ENCODE peak calls at places on chromosomes 3 and 15, in six cellular contexts. W is GDM1; N is NCI-H1694; V is AG08396; F is cerebellar cortex; R is CD8-positive, alpha-beta memory T cell. K is an unnamed sample.

GRCh38 chr15:79640206-79640605 is 208.1 kb downstream of the MINAR1 start:
- DNase-seq in W (no peak), N (no peak), V (peak), F (no peak), R (no peak), K (peak)

GRCh38 chr3:97432914-97433313 is 331.6 kb upstream of the ARL6 start:
- DNase-seq in W (no peak), N (no peak), V (no peak), F (no peak), R (no peak), K (no peak)

GRCh38 chr3:187735383-187735782 is 9.9 kb downstream of the BCL6 start:
- DNase-seq in W (no peak), N (no peak), V (no peak), F (no peak), R (no peak), K (peak)

GRCh38 chr3:54578417-54578816 is 349.4 kb downstream of the LRTM1 start:
- DNase-seq in W (no peak), N (peak), V (no peak), F (peak), R (no peak), K (no peak)

GRCh38 chr3:153445817-153446216 is 283.8 kb downstream of the RAP2B start:
- DNase-seq in W (no peak), N (no peak), V (no peak), F (no peak), R (no peak), K (no peak)

GRCh38 chr3:184227481-184227935 is 1.9 kb upstream of the VWA5B2 start:
- DNase-seq in W (peak), N (peak), V (peak), F (peak), R (peak), K (peak)

GRCh38 chr3:19346734-19347133 is 198.4 kb downstream of the KCNH8 start:
- DNase-seq in W (no peak), N (no peak), V (no peak), F (no peak), R (no peak), K (no peak)

GRCh38 chr15:99982662-99983061 is 249.4 kb upstream of the LYSMD4 start:
- DNase-seq in W (no peak), N (no peak), V (no peak), F (no peak), R (no peak), K (no peak)

GRCh38 chr3:195905970-195906864 is 2.1 kb downstream of the TNK2 start:
- DNase-seq in W (no peak), N (no peak), V (peak), F (no peak), R (no peak), K (peak)

GRCh38 chr3:13300546-13301294 is 119.4 kb downstream of the NUP210 start:
- DNase-seq in W (no peak), N (no peak), V (no peak), F (no peak), R (no peak), K (no peak)

GRCh38 chr3:174767853-174768382 is 91.2 kb upstream of the NAALADL2 start:
- DNase-seq in W (no peak), N (no peak), V (no peak), F (no peak), R (no peak), K (peak)

GRCh38 chr3:197798863-197799262 is 7.8 kb downstream of the LRCH3 start:
- DNase-seq in W (no peak), N (no peak), V (no peak), F (no peak), R (no peak), K (no peak)

GRCh38 chr3:58608648-58609047 is 31.5 kb upstream of the FAM107A start:
- DNase-seq in W (no peak), N (peak), V (no peak), F (peak), R (no peak), K (no peak)

GRCh38 chr3:38131621-38132369 is 5.1 kb downstream of the ACAA1 start:
- DNase-seq in W (no peak), N (no peak), V (no peak), F (peak), R (no peak), K (peak)

GRCh38 chr3:160486459-160486869 is 36.9 kb upstream of the TRIM59 start:
- DNase-seq in W (no peak), N (peak), V (no peak), F (peak), R (peak), K (peak)

GRCh38 chr3:168989396-168989795 is 674.1 kb downstream of the MECOM start:
- DNase-seq in W (no peak), N (no peak), V (peak), F (no peak), R (no peak), K (peak)

GRCh38 chr3:133948131-133948810 is 52.6 kb upstream of the RAB6B start:
- DNase-seq in W (no peak), N (no peak), V (no peak), F (no peak), R (no peak), K (no peak)

GRCh38 chr3:55659701-55660100 is 172.6 kb upstream of the WNT5A start:
- DNase-seq in W (no peak), N (no peak), V (no peak), F (no peak), R (no peak), K (no peak)